ENCODE peak calls at places on chromosome 3, in seven cellular contexts. D, Y, R, M, U, S and F are unnamed samples.

GRCh38 chr3:171242951-171243350 is 216.4 kb upstream of the SLC2A2 start:
- DNase-seq in D (no peak), Y (no peak), R (no peak), M (no peak), U (no peak), S (no peak), F (no peak)

GRCh38 chr3:52052831-52053306 is 3.5 kb downstream of the DUSP7 start:
- DNase-seq in D (peak), Y (no peak), R (no peak), M (peak), U (peak), S (peak), F (peak)

GRCh38 chr3:72816843-72817485 is 31.3 kb downstream of the SHQ1 start:
- DNase-seq in D (no peak), Y (no peak), R (no peak), M (no peak), U (no peak), S (no peak), F (no peak)

GRCh38 chr3:171309906-171310359 is 150.3 kb downstream of the TNIK start:
- DNase-seq in D (no peak), Y (peak), R (no peak), M (no peak), U (peak), S (peak), F (no peak)

GRCh38 chr3:10334461-10334860 is 13.5 kb upstream of the SEC13 start:
- DNase-seq in D (no peak), Y (no peak), R (no peak), M (no peak), U (peak), S (peak), F (no peak)

GRCh38 chr3:146256851-146257486 is 6.1 kb upstream of the PLSCR4 start:
- DNase-seq in D (no peak), Y (no peak), R (no peak), M (no peak), U (no peak), S (peak), F (no peak)

GRCh38 chr3:134463676-134464611 is 21.8 kb downstream of the ANAPC13 start:
- DNase-seq in D (no peak), Y (peak), R (no peak), M (peak), U (peak), S (peak), F (no peak)

GRCh38 chr3:13353936-13354542 is 66.1 kb downstream of the NUP210 start:
- DNase-seq in D (no peak), Y (no peak), R (no peak), M (no peak), U (peak), S (peak), F (no peak)

GRCh38 chr3:109275702-109276293 is 40.5 kb downstream of the DPPA2 start:
- DNase-seq in D (no peak), Y (no peak), R (peak), M (peak), U (peak), S (peak), F (no peak)

GRCh38 chr3:117820900-117821299 is 1111.3 kb downstream of the TUSC7 start:
- DNase-seq in D (no peak), Y (no peak), R (no peak), M (no peak), U (peak), S (peak), F (no peak)

GRCh38 chr3:124824286-124824915 is 62.8 kb downstream of the ITGB5 start:
- DNase-seq in D (no peak), Y (no peak), R (no peak), M (no peak), U (no peak), S (peak), F (no peak)